ENCODE peak calls at places on chromosomes 6 and 20, in eight cellular contexts. B, D, X, Z, U, C, M and N are unnamed samples. For H3K4me1, the result is how much of the 10 kb centered on the place peaks cover.

GRCh38 chr6:145895802-145896201 is 68.4 kb downstream of the SHPRH start:
- DNase-seq in U (no peak), Z (peak), C (no peak), D (peak), X (no peak), B (peak), M (no peak), N (no peak)

GRCh38 chr6:31557443-31558317 is 10.3 kb downstream of the NFKBIL1 start:
- DNase-seq in D (no peak), M (no peak), B (no peak), Z (no peak), U (no peak), C (peak), X (no peak), N (no peak)

GRCh38 chr20:60474385-60474910 is 516.2 kb downstream of the CDH26 start:
- DNase-seq in D (no peak), U (no peak), Z (no peak), M (no peak), C (no peak), X (no peak), B (no peak), N (no peak)

GRCh38 chr20:16111132-16111852 is 462.0 kb downstream of the KIF16B start:
- DNase-seq in M (no peak), U (no peak), D (no peak), Z (no peak), X (no peak), C (no peak), B (no peak), N (no peak)

GRCh38 chr6:110331383-110331782 is 26.8 kb downstream of the METTL24 start:
- DNase-seq in B (no peak), U (no peak), C (no peak), Z (no peak), X (no peak), M (no peak), D (no peak), N (no peak)

GRCh38 chr6:31952140-31952805 is 6.4 kb downstream of the CFB start:
- DNase-seq in X (peak), C (peak), U (no peak), M (peak), D (peak), B (peak), Z (peak), N (peak)

GRCh38 chr6:38482466-38482865 is 157.3 kb downstream of the BTBD9 start:
- DNase-seq in M (no peak), D (no peak), X (no peak), U (no peak), Z (no peak), C (no peak), B (peak), N (no peak)

GRCh38 chr6:133814235-133814634 is 74.7 kb upstream of the TCF21 start:
- DNase-seq in M (no peak), X (no peak), Z (peak), U (no peak), C (peak), D (no peak), B (peak), N (no peak)

GRCh38 chr20:38202153-38202981 is 37.3 kb upstream of the TGM2 start:
- DNase-seq in D (no peak), C (no peak), B (no peak), U (no peak), M (no peak), X (peak), Z (no peak), N (no peak)

GRCh38 chr20:18412202-18412901 is 54.5 kb downstream of the DZANK1 start:
- DNase-seq in M (no peak), D (no peak), Z (no peak), B (no peak), X (no peak), U (no peak), C (no peak), N (no peak)

GRCh38 chr6:138101946-138102731 is 5.1 kb downstream of the PERP start:
- DNase-seq in Z (no peak), M (no peak), C (no peak), U (no peak), D (peak), B (no peak), X (no peak), N (no peak)

GRCh38 chr6:20534906-20535305 is 649 bp downstream of the CDKAL1 start:
- DNase-seq in M (no peak), C (no peak), D (no peak), U (no peak), Z (no peak), X (no peak), B (no peak), N (peak)

GRCh38 chr6:25014375-25014774 is 78.6 kb upstream of the RIPOR2 start:
- DNase-seq in U (no peak), M (no peak), B (no peak), D (no peak), Z (no peak), C (no peak), X (no peak), N (no peak)
- H3K4me3 ChIP-seq in U (no peak), M (no peak), B (no peak), D (no peak), Z (no peak), C (no peak), X (no peak), N (no peak)

DNA sequence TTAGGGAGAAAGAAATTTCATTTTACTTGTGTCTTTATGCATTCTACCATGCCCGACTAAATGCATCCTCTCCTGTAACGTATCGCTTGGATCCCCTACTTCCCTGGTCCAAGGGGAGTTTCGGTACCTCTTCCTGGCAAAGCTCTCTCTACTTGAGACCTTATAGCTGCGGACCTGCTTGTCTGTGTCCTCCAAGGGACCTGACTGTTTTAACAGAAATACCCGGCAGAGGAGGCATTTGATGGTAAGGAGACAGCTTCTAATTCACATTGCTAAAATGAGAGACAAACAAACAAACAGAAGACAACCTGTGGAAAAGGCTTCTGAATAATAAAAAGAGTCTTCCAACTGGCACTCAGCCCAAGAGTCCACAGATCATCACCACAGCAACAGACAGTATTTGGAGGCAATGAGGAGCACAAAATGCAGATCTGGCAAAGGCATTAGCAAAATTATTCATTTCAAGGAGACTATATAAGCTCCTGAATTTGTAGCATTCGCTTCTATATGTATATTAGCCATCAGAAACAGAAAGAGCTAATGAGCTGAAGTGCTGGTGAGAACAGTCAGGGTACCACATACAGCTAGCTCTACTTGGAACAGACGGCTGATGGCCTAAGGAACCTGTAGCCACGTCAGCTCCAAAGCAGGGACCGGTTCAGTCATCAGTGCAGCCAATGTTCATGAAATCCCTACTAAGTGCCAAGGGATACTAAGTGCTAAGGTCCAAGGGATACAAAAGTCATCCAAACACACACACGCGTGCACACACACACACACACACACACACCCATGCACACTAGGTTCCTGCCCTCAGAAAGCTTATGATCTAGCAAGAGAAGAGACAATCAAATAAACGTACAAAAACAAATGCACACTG is 53.9 kb downstream of the MAP3K5 start:
- DNase-seq in U (no peak), D (no peak), Z (no peak), X (no peak), M (no peak), B (peak), C (no peak), N (no peak)
- H3K27ac ChIP-seq in U (peak), D (no peak), Z (no peak), X (peak), M (no peak), B (peak), C (peak), N (no peak)

DNA sequence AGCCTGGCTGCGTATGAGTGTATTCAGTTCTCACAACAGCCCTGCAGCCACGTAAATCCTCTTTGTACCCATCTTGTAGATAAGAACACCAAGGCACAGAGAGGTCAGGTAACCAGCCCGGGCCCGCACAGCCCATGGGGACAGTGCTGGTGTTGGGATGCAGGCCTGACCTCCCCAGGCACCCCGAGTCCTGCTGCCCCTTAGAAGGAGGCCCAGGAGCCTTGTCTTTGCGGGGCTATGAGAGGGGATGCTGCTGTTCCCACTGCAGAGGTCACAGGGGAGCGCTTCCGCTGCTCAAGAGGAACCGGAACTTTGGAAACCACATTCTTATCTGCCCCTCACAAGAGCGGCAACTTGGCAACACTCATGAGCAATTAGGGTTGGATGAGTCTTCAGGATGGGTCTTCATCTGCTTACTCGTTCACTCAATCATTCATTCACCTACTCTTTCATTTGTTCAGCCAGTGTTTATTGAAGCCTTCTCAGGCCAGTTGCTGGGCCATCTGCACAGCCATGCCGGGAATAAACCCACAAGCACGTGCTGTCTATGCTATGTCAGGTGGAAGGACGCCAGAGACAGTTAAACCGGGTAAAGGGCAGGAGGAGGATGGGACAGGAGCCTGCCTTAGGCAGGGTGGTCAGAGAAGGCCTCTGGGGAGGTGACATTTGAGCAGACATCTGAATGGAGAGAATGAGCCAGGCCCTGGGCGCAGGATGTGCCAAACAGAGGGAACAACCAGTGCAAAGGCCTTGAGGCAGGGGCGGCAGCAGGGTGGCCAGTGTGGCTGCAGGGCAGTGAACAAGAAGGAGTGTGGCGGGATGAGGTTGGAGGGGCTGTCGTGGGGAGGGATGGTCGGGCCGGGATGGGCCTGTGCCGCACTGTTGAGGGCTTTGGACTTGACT is 60.8 kb downstream of the RBM38 start:
- DNase-seq in B (no peak), C (peak), Z (no peak), U (no peak), D (no peak), X (no peak), M (no peak), N (no peak)
- H3K4me1 ChIP-seq in B (under half), C (under half), Z (under half), U (under half), D (under half), X (under half), M (under half), N (under half)

DNA sequence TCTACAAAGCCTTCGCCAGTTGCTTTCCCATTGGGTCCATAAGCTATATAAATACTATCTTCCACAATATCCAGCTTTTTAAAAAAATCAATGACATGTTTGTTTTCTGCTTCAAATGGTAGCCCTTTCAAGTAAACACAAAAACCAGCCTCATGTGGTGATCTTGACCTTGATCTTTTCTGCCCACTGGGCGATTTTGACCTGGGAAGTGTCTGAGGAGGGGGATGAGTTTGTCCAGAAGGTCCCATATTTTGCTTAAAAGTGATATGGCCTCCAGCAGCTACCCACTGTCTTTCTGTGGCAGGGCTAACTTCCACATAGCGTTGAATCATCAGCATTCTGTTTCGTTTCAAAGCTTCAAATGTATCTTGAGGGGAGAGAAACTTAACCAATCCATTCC is 10.8 kb downstream of the CPNE1 start:
- DNase-seq in C (no peak), U (no peak), B (no peak), D (no peak), Z (no peak), M (no peak), X (no peak), N (no peak)
- H3K4me3 ChIP-seq in C (no peak), U (no peak), B (no peak), D (no peak), Z (no peak), M (no peak), X (no peak), N (no peak)

DNA sequence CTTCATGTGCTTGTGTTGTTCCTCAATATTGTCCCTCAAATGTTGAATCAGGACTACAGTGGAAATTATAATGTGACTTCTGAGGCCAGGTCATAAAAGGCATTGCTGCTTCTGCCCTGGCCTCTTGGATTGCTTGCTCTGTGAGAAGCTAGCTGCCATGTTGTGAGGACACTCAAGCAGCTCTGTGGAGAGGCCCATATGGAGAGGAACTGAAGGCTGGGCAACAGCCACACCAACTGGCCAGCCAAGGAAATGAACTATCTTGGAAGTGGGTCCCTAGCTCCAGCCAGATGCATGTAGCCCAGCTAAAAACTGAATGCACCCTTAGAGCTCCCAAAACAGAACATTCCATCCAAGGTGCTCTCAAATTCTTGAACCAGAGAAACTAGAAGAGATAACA is 282.6 kb downstream of the BMP7 start:
- DNase-seq in B (no peak), U (no peak), D (no peak), M (no peak), Z (no peak), X (no peak), C (no peak), N (no peak)
- H3K27ac ChIP-seq in B (no peak), U (no peak), D (no peak), M (no peak), Z (no peak), X (no peak), C (no peak), N (no peak)

GRCh38 chr20:48721324-48722001 is 106.3 kb downstream of the PREX1 start:
- DNase-seq in C (no peak), X (peak), U (no peak), B (no peak), Z (no peak), M (no peak), D (no peak), N (no peak)
- H3K4me1 ChIP-seq in C (under half), X (under half), U (half or more), B (under half), Z (under half), M (half or more), D (under half), N (under half)

GRCh38 chr6:28648878-28649375 is 123.2 kb downstream of the GPX5 start:
- DNase-seq in X (no peak), M (no peak), Z (peak), U (no peak), B (no peak), C (no peak), D (no peak), N (no peak)
- H3K4me3 ChIP-seq in X (peak), M (no peak), Z (peak), U (peak), B (peak), C (peak), D (peak), N (peak)

GRCh38 chr20:32567384-32568178 is 17.6 kb downstream of the NOL4L start:
- DNase-seq in B (no peak), M (no peak), C (no peak), D (no peak), Z (no peak), U (no peak), X (no peak), N (no peak)

GRCh38 chr20:32564440-32564839 is 20.7 kb downstream of the NOL4L start:
- DNase-seq in M (no peak), Z (no peak), D (no peak), X (no peak), C (no peak), B (no peak), U (no peak), N (no peak)

GRCh38 chr20:32565735-32566032 is 19.4 kb downstream of the NOL4L start:
- DNase-seq in D (no peak), C (no peak), B (no peak), U (no peak), Z (no peak), M (no peak), X (no peak), N (no peak)

GRCh38 chr20:32564921-32565734 is 20.0 kb downstream of the NOL4L start:
- DNase-seq in Z (no peak), X (no peak), U (no peak), C (peak), B (no peak), D (no peak), M (no peak), N (no peak)

GRCh38 chr20:32566379-32567374 is 18.5 kb downstream of the NOL4L start:
- DNase-seq in B (no peak), C (no peak), U (no peak), Z (no peak), X (no peak), D (no peak), M (no peak), N (no peak)
- H3K27ac ChIP-seq in B (no peak), C (no peak), U (no peak), Z (no peak), X (no peak), D (no peak), M (no peak), N (no peak)

GRCh38 chr6:125948455-125948854 is 8.1 kb upstream of the HINT3 start:
- DNase-seq in Z (no peak), D (peak), B (no peak), X (no peak), M (no peak), U (no peak), C (no peak), N (no peak)
- H3K4me1 ChIP-seq in Z (under half), D (half or more), B (under half), X (under half), M (under half), U (under half), C (under half), N (half or more)

GRCh38 chr6:166672624-166673165 is 45.6 kb upstream of the RPS6KA2 start:
- DNase-seq in B (no peak), M (no peak), U (no peak), Z (peak), D (no peak), C (no peak), X (no peak), N (no peak)
- H3K4me3 ChIP-seq in B (no peak), M (no peak), U (no peak), Z (no peak), D (no peak), C (no peak), X (no peak), N (no peak)